ENCODE peak calls at places on chromosome 7, in six cellular contexts. One of them, this sample, is unnamed.

GRCh38 chr7:76318488-76319353 is 16.2 kb downstream of the HSPB1 start:
- DNase-seq in prostate gland: peak
- DNase-seq in NCI-H2171 treated with DMSO at 0.1 percent for 48 hours: peak
- DNase-seq in psoas muscle: peak
- DNase-seq in anterior cingulate cortex: no peak
- DNase-seq in fibroblast of lung: peak
- DNase-seq in this sample: peak

GRCh38 chr7:16812542-16813231 is 7.9 kb upstream of the AGR2 start:
- DNase-seq in psoas muscle: no peak
- DNase-seq in fibroblast of lung: no peak
- DNase-seq in anterior cingulate cortex: no peak
- DNase-seq in NCI-H2171 treated with DMSO at 0.1 percent for 48 hours: no peak
- DNase-seq in prostate gland: no peak
- DNase-seq in this sample: no peak

GRCh38 chr7:2929321-2930201 is 85.5 kb upstream of the GNA12 start:
- DNase-seq in psoas muscle: no peak
- DNase-seq in fibroblast of lung: no peak
- DNase-seq in prostate gland: no peak
- DNase-seq in NCI-H2171 treated with DMSO at 0.1 percent for 48 hours: peak
- DNase-seq in anterior cingulate cortex: no peak
- DNase-seq in this sample: no peak

GRCh38 chr7:90345548-90346319 is 782 bp upstream of the GTPBP10 start:
- DNase-seq in psoas muscle: no peak
- DNase-seq in NCI-H2171 treated with DMSO at 0.1 percent for 48 hours: no peak
- DNase-seq in prostate gland: peak
- DNase-seq in fibroblast of lung: peak
- DNase-seq in anterior cingulate cortex: no peak
- DNase-seq in this sample: no peak

GRCh38 chr7:28862876-28863275 is 95.3 kb downstream of the TRIL start:
- DNase-seq in anterior cingulate cortex: no peak
- DNase-seq in psoas muscle: no peak
- DNase-seq in prostate gland: no peak
- DNase-seq in NCI-H2171 treated with DMSO at 0.1 percent for 48 hours: no peak
- DNase-seq in fibroblast of lung: peak
- DNase-seq in this sample: no peak

GRCh38 chr7:124032369-124033092 is at the start of gene TMEM229A:
- DNase-seq in prostate gland: peak
- DNase-seq in NCI-H2171 treated with DMSO at 0.1 percent for 48 hours: peak
- DNase-seq in fibroblast of lung: peak
- DNase-seq in anterior cingulate cortex: peak
- DNase-seq in psoas muscle: peak
- DNase-seq in this sample: no peak

GRCh38 chr7:116644628-116645027 is 27.4 kb upstream of the MET start:
- DNase-seq in fibroblast of lung: no peak
- DNase-seq in psoas muscle: no peak
- DNase-seq in NCI-H2171 treated with DMSO at 0.1 percent for 48 hours: no peak
- DNase-seq in prostate gland: no peak
- DNase-seq in anterior cingulate cortex: no peak
- DNase-seq in this sample: no peak

GRCh38 chr7:145050415-145050814 is 214.6 kb upstream of the TPK1 start:
- DNase-seq in anterior cingulate cortex: no peak
- DNase-seq in psoas muscle: no peak
- DNase-seq in prostate gland: no peak
- DNase-seq in fibroblast of lung: no peak
- DNase-seq in NCI-H2171 treated with DMSO at 0.1 percent for 48 hours: no peak
- DNase-seq in this sample: no peak

GRCh38 chr7:47258798-47259197 is 323.1 kb downstream of the TNS3 start:
- DNase-seq in fibroblast of lung: no peak
- DNase-seq in anterior cingulate cortex: no peak
- DNase-seq in NCI-H2171 treated with DMSO at 0.1 percent for 48 hours: no peak
- DNase-seq in prostate gland: no peak
- DNase-seq in psoas muscle: no peak
- DNase-seq in this sample: no peak

GRCh38 chr7:105715528-105715927 is 134.2 kb upstream of the EFCAB10 start:
- DNase-seq in anterior cingulate cortex: no peak
- DNase-seq in NCI-H2171 treated with DMSO at 0.1 percent for 48 hours: no peak
- DNase-seq in psoas muscle: no peak
- DNase-seq in prostate gland: no peak
- DNase-seq in fibroblast of lung: no peak
- DNase-seq in this sample: no peak

GRCh38 chr7:42233939-42234338 is 3.1 kb downstream of the GLI3 start:
- DNase-seq in prostate gland: no peak
- DNase-seq in psoas muscle: no peak
- DNase-seq in anterior cingulate cortex: no peak
- DNase-seq in NCI-H2171 treated with DMSO at 0.1 percent for 48 hours: no peak
- DNase-seq in fibroblast of lung: peak
- DNase-seq in this sample: no peak

GRCh38 chr7:157643525-157643970 is 306.7 kb downstream of the DNAJB6 start:
- DNase-seq in NCI-H2171 treated with DMSO at 0.1 percent for 48 hours: no peak
- DNase-seq in prostate gland: no peak
- DNase-seq in anterior cingulate cortex: no peak
- DNase-seq in psoas muscle: no peak
- DNase-seq in fibroblast of lung: no peak
- DNase-seq in this sample: no peak

GRCh38 chr7:1329261-1329660 is 96.6 kb downstream of the UNCX start:
- DNase-seq in psoas muscle: peak
- DNase-seq in fibroblast of lung: no peak
- DNase-seq in anterior cingulate cortex: no peak
- DNase-seq in NCI-H2171 treated with DMSO at 0.1 percent for 48 hours: no peak
- DNase-seq in prostate gland: no peak
- DNase-seq in this sample: no peak

GRCh38 chr7:27154901-27155815 is 1.3 kb downstream of the HOXA7 start:
- DNase-seq in psoas muscle: peak
- DNase-seq in fibroblast of lung: no peak
- DNase-seq in anterior cingulate cortex: no peak
- DNase-seq in NCI-H2171 treated with DMSO at 0.1 percent for 48 hours: no peak
- DNase-seq in prostate gland: no peak
- DNase-seq in this sample: no peak

GRCh38 chr7:78438433-78438832 is 639.9 kb downstream of the PHTF2 start:
- DNase-seq in anterior cingulate cortex: no peak
- DNase-seq in prostate gland: no peak
- DNase-seq in NCI-H2171 treated with DMSO at 0.1 percent for 48 hours: peak
- DNase-seq in fibroblast of lung: no peak
- DNase-seq in psoas muscle: no peak
- DNase-seq in this sample: no peak

GRCh38 chr7:131015131-131015954 is 281.3 kb upstream of the KLF14 start:
- DNase-seq in fibroblast of lung: peak
- DNase-seq in anterior cingulate cortex: no peak
- DNase-seq in prostate gland: no peak
- DNase-seq in NCI-H2171 treated with DMSO at 0.1 percent for 48 hours: no peak
- DNase-seq in psoas muscle: no peak
- DNase-seq in this sample: no peak